ENCODE peak calls at places on chromosomes 1 and 21, in ten cellular contexts. N is cardiac muscle cell; M is AG04449; H is GM23338; I is AG09319; D is IMR-90; R is tibial artery; S is heart right ventricle; X is CD4-positive, alpha-beta T cell; B is cardiac fibroblast. V is an unnamed sample.
A peak's percentile ranks its signal among the peaks of the same experiment; 100 is the strongest.

GRCh38 chr1:10694274-10694632 is 102.2 kb downstream of the CASZ1 start:
- DNase-seq in N (peak; percentile 26), M (no peak), H (peak; percentile 73), I (no peak), D (no peak), R (no peak), S (no peak), X (peak; percentile 26), B (peak; percentile 20), V (no peak)

GRCh38 chr1:86016076-86016746 is 140.4 kb downstream of the COL24A1 start:
- DNase-seq in N (no peak), M (no peak), H (no peak), I (no peak), D (peak; percentile 29), R (no peak), S (no peak), X (no peak), B (no peak), V (no peak)

GRCh38 chr21:45556645-45557601 is 14.7 kb upstream of the SLC19A1 start:
- DNase-seq in N (no peak), M (no peak), H (no peak), I (no peak), D (no peak), R (no peak), S (no peak), X (no peak), B (no peak), V (no peak)

GRCh38 chr1:187696092-187696491 is 867.3 kb downstream of the PLA2G4A start:
- DNase-seq in N (peak; percentile 17), M (no peak), H (no peak), I (no peak), D (peak; percentile 39), R (no peak), S (no peak), X (no peak), B (no peak), V (no peak)

GRCh38 chr1:205067031-205067430 is 17.2 kb downstream of the TMEM81 start:
- DNase-seq in N (no peak), M (no peak), H (no peak), I (no peak), D (no peak), R (no peak), S (no peak), X (no peak), B (no peak), V (no peak)

GRCh38 chr1:31588751-31589515 is 12.6 kb downstream of the TINAGL1 start:
- DNase-seq in N (peak; percentile 37), M (no peak), H (peak; percentile 76), I (no peak), D (no peak), R (no peak), S (peak; percentile 71), X (no peak), B (no peak), V (no peak)

GRCh38 chr21:39364949-39365348 is 16.1 kb upstream of the HMGN1 start:
- DNase-seq in N (no peak), M (no peak), H (no peak), I (no peak), D (peak; percentile 31), R (no peak), S (no peak), X (no peak), B (no peak), V (no peak)

GRCh38 chr1:209653915-209654351 is 1.7 kb upstream of the LAMB3 start:
- DNase-seq in N (no peak), M (no peak), H (no peak), I (no peak), D (no peak), R (no peak), S (no peak), X (no peak), B (no peak), V (no peak)

GRCh38 chr1:112957133-112957812 is 1.3 kb upstream of the SLC16A1 start:
- DNase-seq in N (peak; percentile 92), M (peak; percentile 83), H (peak; percentile 75), I (peak; percentile 68), D (peak; percentile 95), R (peak; percentile 36), S (no peak), X (peak; percentile 20), B (peak; percentile 93), V (no peak)

GRCh38 chr1:112956503-112957132 is 622 bp upstream of the SLC16A1 start:
- DNase-seq in N (no peak), M (no peak), H (peak; percentile 78), I (no peak), D (no peak), R (peak; percentile 38), S (no peak), X (peak; percentile 0), B (no peak), V (peak; percentile 49)

GRCh38 chr1:112954059-112954458 is 1.9 kb downstream of the SLC16A1 start:
- DNase-seq in N (no peak), M (no peak), H (no peak), I (no peak), D (peak; percentile 13), R (no peak), S (no peak), X (no peak), B (no peak), V (no peak)

GRCh38 chr1:112955678-112956502 is at the start of gene SLC16A1:
- DNase-seq in N (peak; percentile 98), M (peak; percentile 63), H (peak; percentile 90), I (peak; percentile 90), D (peak; percentile 91), R (peak; percentile 92), S (peak; percentile 95), X (peak; percentile 78), B (peak; percentile 97), V (peak; percentile 84)

GRCh38 chr1:112954945-112955677 is 885 bp downstream of the SLC16A1 start:
- DNase-seq in N (peak; percentile 56), M (no peak), H (peak; percentile 90), I (no peak), D (peak; percentile 61), R (peak; percentile 45), S (peak; percentile 52), X (peak; percentile 0), B (peak; percentile 60), V (peak; percentile 43)
- TF ChIP-seq CTCF in N (no peak), M (no peak), H (no peak), I (no peak), D (no peak), R (no peak), S (no peak), X (no peak), B (peak; percentile 2), V (no peak)

DNA sequence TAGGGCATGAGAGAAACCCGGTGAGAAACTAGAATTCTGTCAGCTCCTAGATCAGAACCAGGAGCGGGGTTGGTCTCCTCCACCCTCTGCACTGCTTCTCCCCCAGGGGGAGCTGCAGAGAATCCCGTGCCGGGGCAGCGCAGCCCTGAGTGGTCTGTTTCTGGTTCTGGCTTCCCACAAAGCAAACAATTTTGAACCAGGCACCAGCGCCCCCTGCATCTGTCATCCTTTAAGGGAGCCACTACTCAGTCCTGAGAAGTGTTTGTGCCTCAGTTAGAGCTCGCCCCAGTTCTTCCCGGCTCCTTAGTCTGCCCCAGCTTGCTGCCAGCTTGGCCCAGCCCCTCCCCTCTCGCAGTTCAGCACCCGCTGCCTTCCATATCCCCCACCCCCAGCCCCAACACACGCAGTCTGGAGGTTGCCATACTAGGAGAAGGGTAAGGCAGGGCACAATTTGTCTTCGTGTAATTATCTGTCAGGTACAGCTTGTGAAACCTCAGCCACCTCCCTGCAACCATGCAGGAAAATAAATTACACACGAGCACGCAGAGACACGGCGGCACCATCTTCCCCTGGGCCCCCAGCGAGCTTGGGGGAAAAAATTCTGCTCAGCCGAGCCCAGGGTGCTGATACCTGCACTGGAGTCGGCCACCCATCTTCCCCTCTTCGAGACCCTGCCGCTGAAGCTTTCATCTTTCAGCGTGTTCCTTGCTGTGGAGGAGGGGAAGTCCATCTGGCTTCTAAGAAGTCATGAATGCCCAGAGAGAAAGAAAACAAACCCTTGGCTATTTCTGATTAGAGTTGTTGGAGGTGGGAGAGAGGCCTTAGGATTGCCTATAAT is 62.6 kb upstream of the CD1D start:
- DNase-seq in N (peak; percentile 71), M (no peak), H (peak; percentile 93), I (no peak), D (peak; percentile 34), R (peak; percentile 50), S (peak; percentile 42), X (no peak), B (peak; percentile 71), V (peak; percentile 65)
- TF ChIP-seq CTCF in N (peak; percentile 86), M (peak; percentile 77), H (peak; percentile 85), I (peak; percentile 65), D (peak; percentile 59), R (peak; percentile 55), S (no peak), X (peak; percentile 59), B (peak; percentile 66), V (peak; percentile 86)

GRCh38 chr1:1264026-1264425 is 9.6 kb downstream of the UBE2J2 start:
- DNase-seq in N (no peak), M (no peak), H (no peak), I (no peak), D (peak; percentile 61), R (no peak), S (no peak), X (no peak), B (no peak), V (no peak)

GRCh38 chr1:1262759-1263158 is 10.9 kb downstream of the UBE2J2 start:
- DNase-seq in N (no peak), M (no peak), H (no peak), I (no peak), D (no peak), R (no peak), S (no peak), X (no peak), B (no peak), V (no peak)

GRCh38 chr1:1267488-1268283 is 6.0 kb downstream of the UBE2J2 start:
- DNase-seq in N (no peak), M (no peak), H (no peak), I (no peak), D (no peak), R (no peak), S (no peak), X (no peak), B (no peak), V (no peak)

GRCh38 chr1:1268284-1268682 is 5.4 kb downstream of the UBE2J2 start:
- DNase-seq in N (no peak), M (no peak), H (no peak), I (no peak), D (no peak), R (no peak), S (no peak), X (no peak), B (no peak), V (no peak)

DNA sequence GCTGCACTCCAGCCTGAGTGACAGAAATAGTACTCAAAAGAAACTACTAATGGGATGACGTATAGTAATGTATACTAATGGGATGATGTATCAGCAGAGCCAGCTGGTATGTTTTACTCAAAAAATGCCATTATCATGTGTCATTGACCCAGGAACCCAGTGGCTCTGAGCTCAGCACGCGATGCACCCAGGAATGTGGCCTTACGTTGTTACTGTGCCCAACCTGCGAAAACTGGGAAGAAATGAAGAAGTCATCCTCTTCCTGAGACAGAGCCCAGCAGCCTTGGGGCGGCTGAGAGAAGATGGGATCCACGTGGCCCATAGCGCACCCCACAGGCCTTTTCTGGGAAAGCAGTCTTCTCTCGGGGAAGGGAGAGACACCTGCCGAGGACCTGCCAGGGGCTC is 8.8 kb downstream of the UBE2J2 start:
- DNase-seq in N (peak; percentile 79), M (peak; percentile 98), H (peak; percentile 84), I (peak; percentile 88), D (peak; percentile 100), R (no peak), S (no peak), X (no peak), B (peak; percentile 79), V (no peak)
- TF ChIP-seq CTCF in N (peak; percentile 51), M (peak; percentile 66), H (peak; percentile 59), I (peak; percentile 58), D (peak; percentile 72), R (no peak), S (no peak), X (no peak), B (peak; percentile 63), V (no peak)

GRCh38 chr1:15038232-15039016 is 115.1 kb upstream of the TMEM51 start:
- DNase-seq in N (peak; percentile 22), M (no peak), H (peak; percentile 88), I (no peak), D (peak; percentile 33), R (no peak), S (no peak), X (no peak), B (peak; percentile 35), V (no peak)
- TF ChIP-seq CTCF in N (peak; percentile 27), M (peak; percentile 23), H (peak; percentile 78), I (peak; percentile 27), D (peak; percentile 38), R (no peak), S (no peak), X (peak; percentile 2), B (no peak), V (peak; percentile 27)

V was measured in CD14-positive monocyte.